ENCODE peak calls at places on chromosomes 11 and 22, in five cellular contexts. E is A549, J is H1, L is HepG2, K is GM12878. T is an unnamed sample.

GRCh38 chr22:43446037-43446803 is 34.4 kb downstream of the MPPED1 start:
- DNase-seq in K (no peak), J (no peak), L (no peak), E (peak), T (no peak)

GRCh38 chr22:29907753-29908515 is 25.0 kb downstream of the MTMR3 start:
- DNase-seq in K (no peak), L (peak), J (no peak), E (peak), T (peak)

GRCh38 chr11:19642759-19643158 is 69.9 kb upstream of the NAV2 start:
- DNase-seq in K (no peak), L (no peak), E (no peak), J (no peak), T (no peak)

GRCh38 chr11:61477734-61478148 is 30.8 kb upstream of the LRRC10B start:
- DNase-seq in L (no peak), J (peak), E (peak), K (no peak), T (peak)

GRCh38 chr11:18495268-18495667 is 31.5 kb downstream of the TSG101 start:
- DNase-seq in J (no peak), K (no peak), E (no peak), L (no peak), T (no peak)

GRCh38 chr22:22538226-22538989 is 18.3 kb upstream of the ZNF280A start:
- DNase-seq in L (no peak), J (no peak), K (no peak), E (no peak), T (no peak)

GRCh38 chr11:98600103-98600502 is 420.6 kb upstream of the CNTN5 start:
- DNase-seq in E (no peak), K (no peak), J (no peak), L (no peak), T (no peak)

GRCh38 chr22:36853407-36854099 is 7.3 kb upstream of the NCF4 start:
- DNase-seq in E (peak), K (no peak), J (peak), L (peak), T (peak)

GRCh38 chr22:40367342-40367741 is 3.1 kb upstream of the SGSM3 start:
- DNase-seq in K (no peak), L (no peak), E (no peak), J (no peak), T (no peak)

GRCh38 chr11:24623121-24623520 is 126.3 kb downstream of the LUZP2 start:
- DNase-seq in E (no peak), J (no peak), K (no peak), L (no peak), T (no peak)

GRCh38 chr11:64598106-64598796 is 7.2 kb downstream of the SLC22A12 start:
- DNase-seq in K (no peak), E (no peak), J (no peak), L (no peak), T (no peak)

GRCh38 chr11:70578831-70579230 is 180.5 kb downstream of the CTTN start:
- DNase-seq in J (no peak), L (no peak), K (no peak), E (no peak), T (no peak)

GRCh38 chr22:27576815-27577564 is 224.6 kb downstream of the MN1 start:
- DNase-seq in J (no peak), E (no peak), K (no peak), L (no peak), T (no peak)

GRCh38 chr11:57314221-57314973 is 10.4 kb downstream of the TNKS1BP1 start:
- DNase-seq in E (no peak), L (no peak), K (no peak), J (no peak), T (no peak)

GRCh38 chr22:49423125-49423650 is 404.5 kb downstream of the BRD1 start:
- DNase-seq in L (no peak), J (no peak), E (no peak), K (no peak), T (no peak)

GRCh38 chr11:601573-602245 is 14.0 kb downstream of the IRF7 start:
- DNase-seq in L (no peak), K (no peak), J (no peak), E (no peak), T (no peak)

GRCh38 chr11:60307507-60308195 is 19.4 kb upstream of the MS4A6E start:
- DNase-seq in J (no peak), L (no peak), K (no peak), E (no peak), T (no peak)

GRCh38 chr11:113997473-113997872 is 22.6 kb downstream of the HTR3A start:
- DNase-seq in E (no peak), J (no peak), L (no peak), K (no peak), T (no peak)

GRCh38 chr11:115081972-115082371 is 403.6 kb downstream of the NXPE2 start:
- DNase-seq in K (no peak), J (no peak), E (no peak), L (no peak), T (no peak)

GRCh38 chr22:44331881-44332714 is 19.3 kb upstream of the SHISAL1 start:
- DNase-seq in L (no peak), E (peak), J (no peak), K (no peak), T (no peak)

GRCh38 chr22:28018461-28018927 is 99.4 kb upstream of the PITPNB start:
- DNase-seq in E (no peak), K (no peak), J (no peak), L (no peak), T (no peak)

GRCh38 chr11:72240461-72241289 is 3.3 kb downstream of the PHOX2A start:
- DNase-seq in L (no peak), J (no peak), K (no peak), E (no peak), T (no peak)

GRCh38 chr22:35756722-35757121 is 39.0 kb downstream of the APOL5 start:
- DNase-seq in L (no peak), K (no peak), E (no peak), J (no peak), T (no peak)

GRCh38 chr22:24683671-24684070 is 80.7 kb downstream of the GGT1 start:
- DNase-seq in L (no peak), K (no peak), E (no peak), J (no peak), T (no peak)

GRCh38 chr22:23079814-23080521 is 9.6 kb downstream of the GNAZ start:
- DNase-seq in K (no peak), J (no peak), L (peak), E (no peak), T (peak)

GRCh38 chr11:44577231-44577834 is 11.9 kb downstream of the CD82 start:
- DNase-seq in K (no peak), J (no peak), E (no peak), L (no peak), T (no peak)

GRCh38 chr11:132472411-132473205 is 1059.7 kb downstream of the OPCML start:
- DNase-seq in J (no peak), K (no peak), L (no peak), E (no peak), T (no peak)

GRCh38 chr11:62497132-62497915 is 49.3 kb downstream of the AHNAK start:
- DNase-seq in J (no peak), E (peak), L (peak), K (peak), T (peak)

GRCh38 chr11:64560139-64560771 is 30.8 kb upstream of the SLC22A12 start:
- DNase-seq in E (no peak), J (no peak), K (no peak), L (no peak), T (no peak)

GRCh38 chr11:116960916-116961315 is 123.5 kb upstream of the APOA1 start:
- DNase-seq in E (no peak), J (no peak), K (no peak), L (no peak), T (no peak)

GRCh38 chr22:31738566-31738965 is 11.4 kb downstream of the PRR14L start:
- DNase-seq in J (no peak), L (no peak), K (no peak), E (no peak), T (no peak)

GRCh38 chr22:42905217-42905616 is 48.1 kb upstream of the ARFGAP3 start:
- DNase-seq in E (no peak), K (no peak), L (no peak), J (no peak), T (no peak)

GRCh38 chr11:1854949-1855885 is 2.3 kb downstream of the LSP1 start:
- DNase-seq in J (no peak), L (no peak), K (peak), E (no peak), T (peak)

GRCh38 chr11:44016129-44016528 is 31.7 kb upstream of the ACCSL start:
- DNase-seq in J (no peak), E (peak), L (no peak), K (no peak), T (no peak)

GRCh38 chr22:44706488-44706887 is 4.5 kb downstream of the PRR5 start:
- DNase-seq in L (no peak), E (no peak), K (no peak), J (no peak), T (no peak)

GRCh38 chr11:8034604-8035224 is 46.3 kb upstream of the TUB start:
- DNase-seq in L (no peak), E (no peak), J (no peak), K (no peak), T (no peak)

GRCh38 chr11:15113381-15113780 is 1.3 kb upstream of the INSC start:
- DNase-seq in E (no peak), K (peak), L (no peak), J (no peak), T (no peak)

GRCh38 chr11:102237096-102237735 is 80.1 kb upstream of the BIRC3 start:
- DNase-seq in K (no peak), J (no peak), L (no peak), E (no peak), T (no peak)

GRCh38 chr11:75435571-75435925 is 2.5 kb upstream of the KLHL35 start:
- DNase-seq in J (no peak), L (no peak), E (no peak), K (no peak), T (no peak)

GRCh38 chr11:75434886-75435570 is 2.0 kb upstream of the KLHL35 start:
- DNase-seq in K (no peak), L (no peak), E (no peak), J (no peak), T (no peak)

GRCh38 chr11:75433443-75433842 is 440 bp upstream of the KLHL35 start:
- DNase-seq in J (no peak), E (no peak), K (no peak), L (no peak), T (no peak)

GRCh38 chr11:75432911-75433321 is at the start of gene KLHL35:
- DNase-seq in L (no peak), E (no peak), J (no peak), K (no peak), T (no peak)

DNA sequence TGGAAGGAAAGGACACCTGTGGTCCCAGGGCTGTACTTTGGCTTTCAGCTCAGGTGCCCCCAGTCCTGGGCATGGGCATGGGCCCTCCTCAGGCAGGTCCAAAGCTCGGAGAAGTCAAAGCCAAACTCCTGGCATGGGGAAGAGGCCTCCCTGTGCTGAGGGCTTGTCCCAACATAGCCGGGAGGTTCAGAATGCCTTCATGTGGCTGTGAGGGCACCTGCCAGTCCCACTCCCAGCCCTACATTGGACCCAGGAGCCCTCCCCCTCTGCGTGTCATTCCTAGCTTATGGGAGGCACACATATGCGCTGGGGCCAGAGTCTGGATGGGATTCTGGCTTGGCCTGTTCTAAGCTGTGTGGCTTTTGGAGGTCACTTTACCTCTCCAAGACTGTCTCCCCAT is 1.0 kb upstream of the KLHL35 start:
- DNase-seq in J (no peak), E (no peak), K (no peak), L (no peak), T (no peak)
- TF ChIP-seq HDAC2 in J (no peak), E (no peak), K (no peak), L (no peak), T (no peak)

GRCh38 chr22:46830001-46830715 is 67.7 kb downstream of the TBC1D22A start:
- DNase-seq in J (no peak), K (no peak), E (peak), L (no peak), T (no peak)
- TF ChIP-seq HDAC2 in J (no peak), K (no peak), E (no peak), L (no peak), T (no peak)

GRCh38 chr11:126210871-126211235 is 597 bp downstream of the RPUSD4 start:
- DNase-seq in E (no peak), L (no peak), J (no peak), K (no peak), T (peak)
- TF ChIP-seq HDAC2 in E (no peak), L (no peak), J (no peak), K (no peak), T (no peak)

GRCh38 chr11:110243804-110244203 is 52.6 kb downstream of the RDX start:
- DNase-seq in K (no peak), E (no peak), L (no peak), J (no peak), T (no peak)
- TF ChIP-seq HDAC2 in K (no peak), E (no peak), L (no peak), J (no peak), T (no peak)

T was measured in K562.